ENCODE peak calls at places on chromosomes 4 and X, in five cellular contexts. W, T, S, N and F are unnamed samples.

GRCh38 chr4:24771241-24771640 is 24.1 kb upstream of the SOD3 start:
- DNase-seq in W (no peak), T (no peak), S (no peak), N (no peak), F (no peak)

GRCh38 chr4:19382993-19383392 is 868.7 kb upstream of the SLIT2 start:
- DNase-seq in W (no peak), T (no peak), S (no peak), N (peak), F (no peak)

GRCh38 chr4:89129080-89129640 is 17.8 kb downstream of the TIGD2 start:
- DNase-seq in W (no peak), T (peak), S (no peak), N (no peak), F (no peak)

GRCh38 chr4:46270986-46271596 is 118.8 kb downstream of the GABRA2 start:
- DNase-seq in W (no peak), T (peak), S (no peak), N (no peak), F (no peak)

GRCh38 chrX:7746861-7747260 is 96.1 kb upstream of the VCX start:
- DNase-seq in W (no peak), T (no peak), S (no peak), N (no peak), F (no peak)

GRCh38 chr4:5988086-5988845 is 30.0 kb downstream of the C4orf50 start:
- DNase-seq in W (no peak), T (no peak), S (no peak), N (no peak), F (no peak)

GRCh38 chr4:85544751-85545150 is 69.8 kb downstream of the ARHGAP24 start:
- DNase-seq in W (no peak), T (no peak), S (no peak), N (no peak), F (no peak)

GRCh38 chrX:44244008-44244407 is 99.5 kb downstream of the EFHC2 start:
- DNase-seq in W (no peak), T (no peak), S (peak), N (no peak), F (no peak)

GRCh38 chr4:151362404-151363164 is 37.2 kb upstream of the SH3D19 start:
- DNase-seq in W (peak), T (peak), S (peak), N (peak), F (peak)

GRCh38 chr4:38783109-38783460 is 295 bp upstream of the TLR10 start:
- DNase-seq in W (no peak), T (no peak), S (no peak), N (no peak), F (no peak)

GRCh38 chr4:112702892-112703291 is 65.9 kb downstream of the LARP7 start:
- DNase-seq in W (no peak), T (no peak), S (no peak), N (no peak), F (no peak)

GRCh38 chr4:5050520-5050955 is 742 bp upstream of the STK32B start:
- DNase-seq in W (no peak), T (peak), S (peak), N (peak), F (peak)

GRCh38 chr4:148076964-148077363 is 345.1 kb downstream of the ARHGAP10 start:
- DNase-seq in W (no peak), T (no peak), S (no peak), N (no peak), F (no peak)

DNA sequence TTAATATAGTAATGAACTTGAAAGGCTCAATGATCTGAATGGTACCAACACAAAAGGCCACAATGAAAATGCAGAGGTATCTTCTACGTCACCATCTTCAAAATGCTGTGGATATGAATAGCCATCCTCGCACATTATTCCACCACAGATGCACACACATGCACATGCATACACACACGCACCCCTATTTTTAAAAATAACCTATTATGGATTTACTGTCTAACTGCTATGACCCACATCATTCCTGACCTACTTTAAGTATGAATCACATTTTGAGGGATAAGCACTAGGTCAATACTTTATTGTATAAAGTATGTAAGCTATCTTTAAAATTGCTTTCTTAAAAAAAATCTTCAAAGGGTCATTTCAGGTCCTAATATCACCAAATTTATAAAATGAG is 24.4 kb upstream of the CORIN start:
- DNase-seq in W (no peak), T (no peak), S (no peak), N (no peak), F (peak)
- TF ChIP-seq POLR2A in W (no peak), T (no peak), S (no peak), N (no peak), F (no peak)

GRCh38 chrX:119570351-119570835 is 4.0 kb upstream of the UBE2A start:
- DNase-seq in W (no peak), T (no peak), S (no peak), N (no peak), F (no peak)

GRCh38 chrX:119579414-119579813 is 5.1 kb downstream of the UBE2A start:
- DNase-seq in W (no peak), T (no peak), S (no peak), N (no peak), F (no peak)

GRCh38 chrX:119573840-119574393 is 446 bp upstream of the UBE2A start:
- DNase-seq in W (no peak), T (peak), S (peak), N (peak), F (peak)

GRCh38 chrX:119573222-119573621 is 1.1 kb upstream of the UBE2A start:
- DNase-seq in W (no peak), T (no peak), S (no peak), N (no peak), F (no peak)

DNA sequence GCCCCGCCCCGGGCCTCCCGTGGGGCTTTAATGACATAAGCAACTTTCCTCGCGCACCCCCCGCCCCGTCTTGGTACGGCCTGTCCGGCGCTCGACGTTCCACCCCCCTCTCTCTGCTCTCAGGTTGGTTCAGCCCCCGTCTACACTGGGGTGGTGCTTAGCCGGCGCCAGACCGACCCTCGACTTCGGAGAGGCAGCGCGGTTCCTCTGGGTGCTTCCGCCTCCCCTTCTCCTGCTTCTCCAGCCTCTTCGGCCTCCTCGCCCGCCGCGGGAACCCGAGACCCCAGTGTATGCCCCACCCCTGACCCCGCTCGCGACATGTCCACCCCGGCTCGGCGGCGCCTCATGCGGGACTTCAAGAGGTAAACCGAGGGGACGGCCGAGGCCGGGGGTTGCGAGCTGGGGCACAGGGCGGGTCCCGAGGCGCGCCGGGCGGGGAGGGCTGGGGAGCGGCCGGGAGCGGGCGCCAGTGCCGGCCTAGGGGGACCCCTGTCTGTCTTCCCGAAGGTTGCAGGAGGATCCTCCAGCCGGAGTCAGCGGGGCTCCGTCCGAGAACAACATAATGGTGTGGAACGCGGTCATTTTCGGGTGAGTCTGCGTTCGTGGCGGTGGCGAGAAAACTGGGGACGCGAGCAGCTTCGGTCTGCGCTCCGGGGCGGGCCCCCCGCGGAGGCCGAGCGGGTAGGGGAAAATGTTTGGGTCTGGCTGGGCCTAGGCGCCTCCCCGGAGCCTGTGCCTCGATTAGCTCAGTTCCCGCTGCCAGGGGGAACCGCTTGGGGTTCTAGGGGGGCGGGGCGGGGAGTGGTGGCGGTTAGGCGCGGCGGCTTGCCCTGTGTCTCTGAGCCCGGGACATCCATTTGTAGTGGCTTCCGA is at the start of gene UBE2A:
- DNase-seq in W (peak), T (peak), S (peak), N (peak), F (peak)
- TF ChIP-seq POLR2A in W (no peak), T (peak), S (peak), N (no peak), F (peak)

GRCh38 chrX:1416965-1417760 is 25.2 kb upstream of the SLC25A6 start:
- DNase-seq in W (no peak), T (no peak), S (no peak), N (no peak), F (no peak)

GRCh38 chrX:1418901-1419544 is 27.1 kb upstream of the SLC25A6 start:
- DNase-seq in W (no peak), T (no peak), S (no peak), N (no peak), F (no peak)

GRCh38 chrX:1416327-1416784 is 24.4 kb upstream of the SLC25A6 start:
- DNase-seq in W (no peak), T (no peak), S (no peak), N (no peak), F (no peak)

GRCh38 chrX:1419545-1420355 is 27.8 kb upstream of the SLC25A6 start:
- DNase-seq in W (no peak), T (no peak), S (no peak), N (no peak), F (no peak)

GRCh38 chrX:1417921-1418875 is 26.3 kb upstream of the SLC25A6 start:
- DNase-seq in W (no peak), T (no peak), S (no peak), N (no peak), F (no peak)
- TF ChIP-seq POLR2A in W (no peak), T (peak), S (no peak), N (no peak), F (peak)

DNA sequence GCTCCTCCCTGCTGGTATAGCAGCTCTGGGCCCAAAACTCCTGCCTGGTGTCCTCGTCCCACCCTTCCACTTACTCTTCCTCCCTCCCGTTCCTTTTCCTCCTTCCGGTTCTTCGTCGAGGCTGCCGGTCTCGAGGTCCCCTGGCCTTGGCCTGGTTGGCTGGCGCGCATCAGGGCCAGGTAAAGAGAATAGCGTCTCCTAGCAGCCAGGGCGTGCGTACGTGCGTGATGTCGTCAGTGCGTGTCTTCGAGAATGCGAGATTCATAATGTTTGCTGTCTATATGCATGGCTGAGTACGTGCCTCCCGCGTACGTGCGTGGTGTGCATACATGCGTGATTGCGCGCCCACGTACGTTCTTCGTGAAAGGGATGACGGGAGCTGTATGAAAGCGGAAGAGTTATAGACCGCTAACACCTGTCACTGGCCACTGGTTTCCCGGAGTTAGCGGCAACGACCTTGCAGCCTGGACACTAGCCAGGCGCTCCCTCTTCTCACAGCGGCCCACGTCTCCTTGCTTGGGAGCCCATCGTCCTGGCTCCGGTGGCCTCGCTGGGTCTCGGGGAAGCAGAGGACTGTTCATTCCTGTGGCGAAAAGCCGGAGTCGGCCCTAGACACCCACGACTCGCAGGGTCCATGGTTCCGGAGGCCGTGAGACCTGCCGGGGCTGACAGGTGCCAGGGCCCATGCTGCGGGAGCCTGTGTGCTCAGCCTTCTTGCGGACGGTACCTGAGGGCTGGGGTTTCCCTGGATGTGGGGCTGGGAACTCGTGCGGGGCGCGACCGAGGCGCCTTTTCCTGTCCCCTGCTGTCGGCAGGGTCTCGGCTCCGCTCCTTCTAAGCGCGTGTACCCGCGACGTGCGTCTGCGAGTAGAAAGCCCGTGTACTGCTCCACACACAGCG is at the start of gene EOLA1:
- DNase-seq in W (peak), T (peak), S (peak), N (peak), F (peak)
- TF ChIP-seq POLR2A in W (no peak), T (peak), S (peak), N (no peak), F (peak)

DNA sequence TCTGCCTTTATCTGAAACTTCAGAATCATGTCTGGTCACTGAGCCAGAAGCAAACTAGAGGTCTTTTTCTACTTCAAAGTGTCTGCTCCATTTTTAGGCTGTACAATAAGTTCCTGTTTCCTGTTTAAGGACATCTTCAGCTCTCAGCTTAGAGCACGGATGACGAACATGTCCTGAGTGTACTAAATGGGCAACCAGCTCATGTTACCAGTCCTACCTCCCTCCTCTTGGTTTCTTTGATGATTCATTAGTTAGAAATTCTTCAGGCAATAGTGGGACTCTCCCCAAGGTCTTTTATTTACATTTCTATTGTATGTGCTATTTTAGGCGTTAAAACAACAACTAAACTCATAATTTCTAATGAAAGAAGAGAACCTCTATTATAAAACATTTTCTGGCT is 58.0 kb downstream of the ENPEP start:
- DNase-seq in W (no peak), T (peak), S (peak), N (no peak), F (peak)
- TF ChIP-seq POLR2A in W (no peak), T (no peak), S (no peak), N (no peak), F (no peak)

GRCh38 chrX:130339408-130340222 is at the start of gene SLC25A14:
- DNase-seq in W (peak), T (peak), S (peak), N (peak), F (peak)
- TF ChIP-seq POLR2A in W (no peak), T (no peak), S (no peak), N (no peak), F (peak)